ENCODE peak calls at places on chromosome 22, in four cellular contexts. One of them, this sample, is unnamed.

GRCh38 chr22:45934659-45935341 is 42.2 kb downstream of the WNT7B start:
- DNase-seq in K562: no peak
- DNase-seq in HCT116: peak
- DNase-seq in SK-N-SH: peak
- DNase-seq in this sample: peak

GRCh38 chr22:21032037-21032842 is at the start of gene SLC7A4:
- DNase-seq in HCT116: no peak
- DNase-seq in SK-N-SH: peak
- DNase-seq in K562: peak
- DNase-seq in this sample: no peak

GRCh38 chr22:39510529-39511149 is 8.5 kb downstream of the MIEF1 start:
- DNase-seq in K562: no peak
- DNase-seq in SK-N-SH: no peak
- DNase-seq in HCT116: no peak
- DNase-seq in this sample: no peak

GRCh38 chr22:28172948-28173360 is 253.9 kb upstream of the PITPNB start:
- DNase-seq in SK-N-SH: peak
- DNase-seq in HCT116: no peak
- DNase-seq in K562: no peak
- DNase-seq in this sample: no peak

GRCh38 chr22:39423976-39424375 is 24.4 kb downstream of the TAB1 start:
- DNase-seq in SK-N-SH: no peak
- DNase-seq in HCT116: no peak
- DNase-seq in K562: no peak
- DNase-seq in this sample: no peak

GRCh38 chr22:46052801-46053562 is 76.0 kb upstream of the WNT7B start:
- DNase-seq in SK-N-SH: peak
- DNase-seq in HCT116: no peak
- DNase-seq in K562: no peak
- DNase-seq in this sample: peak

GRCh38 chr22:35552186-35552842 is 11.7 kb downstream of the RASD2 start:
- DNase-seq in SK-N-SH: peak
- DNase-seq in HCT116: peak
- DNase-seq in K562: peak
- DNase-seq in this sample: peak

GRCh38 chr22:24554316-24555159 is at the start of gene GUCD1:
- DNase-seq in SK-N-SH: no peak
- DNase-seq in HCT116: no peak
- DNase-seq in K562: no peak
- DNase-seq in this sample: peak

GRCh38 chr22:46931414-46931813 is 169.0 kb downstream of the TBC1D22A start:
- DNase-seq in SK-N-SH: no peak
- DNase-seq in K562: no peak
- DNase-seq in HCT116: peak
- DNase-seq in this sample: no peak

GRCh38 chr22:47160781-47161520 is 398.5 kb downstream of the TBC1D22A start:
- DNase-seq in SK-N-SH: no peak
- DNase-seq in HCT116: no peak
- DNase-seq in K562: no peak
- DNase-seq in this sample: no peak

GRCh38 chr22:24510694-24511625 is 15.8 kb downstream of the UPB1 start:
- DNase-seq in HCT116: no peak
- DNase-seq in SK-N-SH: no peak
- DNase-seq in K562: peak
- DNase-seq in this sample: no peak

GRCh38 chr22:39456262-39457046 is at the start of gene MGAT3:
- DNase-seq in K562: no peak
- DNase-seq in HCT116: no peak
- DNase-seq in SK-N-SH: peak
- DNase-seq in this sample: no peak

GRCh38 chr22:47053013-47053864 is 290.8 kb downstream of the TBC1D22A start:
- DNase-seq in HCT116: no peak
- DNase-seq in SK-N-SH: no peak
- DNase-seq in K562: no peak
- DNase-seq in this sample: no peak

GRCh38 chr22:32407332-32407731 is 4.7 kb downstream of the RTCB start:
- DNase-seq in SK-N-SH: no peak
- DNase-seq in K562: no peak
- DNase-seq in HCT116: no peak
- DNase-seq in this sample: no peak

GRCh38 chr22:46062971-46063631 is 86.1 kb upstream of the WNT7B start:
- DNase-seq in SK-N-SH: peak
- DNase-seq in K562: no peak
- DNase-seq in HCT116: no peak
- DNase-seq in this sample: no peak

GRCh38 chr22:30816413-30816812 is 121.7 kb downstream of the OSBP2 start:
- DNase-seq in K562: no peak
- DNase-seq in SK-N-SH: no peak
- DNase-seq in HCT116: no peak
- DNase-seq in this sample: peak

GRCh38 chr22:27380826-27381225 is 420.7 kb downstream of the MN1 start:
- DNase-seq in HCT116: no peak
- DNase-seq in SK-N-SH: peak
- DNase-seq in K562: no peak
- DNase-seq in this sample: no peak

GRCh38 chr22:31098633-31099110 is 8.7 kb downstream of the SELENOM start:
- DNase-seq in SK-N-SH: peak
- DNase-seq in HCT116: no peak
- DNase-seq in K562: peak
- DNase-seq in this sample: no peak

GRCh38 chr22:29030016-29030617 is 31.5 kb downstream of the C22orf31 start:
- DNase-seq in K562: no peak
- DNase-seq in SK-N-SH: no peak
- DNase-seq in HCT116: peak
- DNase-seq in this sample: no peak

GRCh38 chr22:24803064-24803542 is 2.9 kb upstream of the SGSM1 start:
- DNase-seq in SK-N-SH: peak
- DNase-seq in K562: peak
- DNase-seq in HCT116: peak
- DNase-seq in this sample: peak

GRCh38 chr22:39614442-39614841 is 43.9 kb downstream of the CACNA1I start:
- DNase-seq in SK-N-SH: no peak
- DNase-seq in K562: no peak
- DNase-seq in HCT116: no peak
- DNase-seq in this sample: no peak

GRCh38 chr22:24834845-24835570 is 29.0 kb downstream of the SGSM1 start:
- DNase-seq in K562: no peak
- DNase-seq in SK-N-SH: peak
- DNase-seq in HCT116: peak
- DNase-seq in this sample: peak

GRCh38 chr22:46150615-46151423 is 493 bp downstream of the PPARA start:
- DNase-seq in K562: peak
- DNase-seq in HCT116: no peak
- DNase-seq in SK-N-SH: peak
- DNase-seq in this sample: peak

GRCh38 chr22:36010913-36011312 is 17.7 kb downstream of the RBFOX2 start:
- DNase-seq in SK-N-SH: peak
- DNase-seq in K562: no peak
- DNase-seq in HCT116: no peak
- DNase-seq in this sample: no peak

GRCh38 chr22:43131773-43132501 is 11.3 kb downstream of the MCAT start:
- DNase-seq in SK-N-SH: no peak
- DNase-seq in HCT116: no peak
- DNase-seq in K562: no peak
- DNase-seq in this sample: no peak

GRCh38 chr22:39519681-39520053 is 695 bp upstream of the ATF4 start:
- DNase-seq in K562: no peak
- DNase-seq in SK-N-SH: peak
- DNase-seq in HCT116: no peak
- DNase-seq in this sample: peak

GRCh38 chr22:49077586-49077985 is 750.1 kb downstream of the BRD1 start:
- DNase-seq in HCT116: no peak
- DNase-seq in SK-N-SH: no peak
- DNase-seq in K562: no peak
- DNase-seq in this sample: no peak

GRCh38 chr22:46290843-46291785 is 5.6 kb upstream of the GTSE1 start:
- DNase-seq in SK-N-SH: no peak
- DNase-seq in HCT116: no peak
- DNase-seq in K562: no peak
- DNase-seq in this sample: no peak

GRCh38 chr22:17767236-17768065 is 6.8 kb downstream of the BID start:
- DNase-seq in SK-N-SH: no peak
- DNase-seq in K562: no peak
- DNase-seq in HCT116: no peak
- DNase-seq in this sample: no peak

GRCh38 chr22:48938741-48939140 is 888.9 kb downstream of the BRD1 start:
- DNase-seq in K562: no peak
- DNase-seq in HCT116: no peak
- DNase-seq in SK-N-SH: no peak
- DNase-seq in this sample: no peak

GRCh38 chr22:18109410-18110193 is 1.0 kb upstream of the TUBA8 start:
- DNase-seq in K562: no peak
- DNase-seq in HCT116: no peak
- DNase-seq in SK-N-SH: no peak
- DNase-seq in this sample: no peak

GRCh38 chr22:17431179-17431578 is 61.9 kb downstream of the CECR2 start:
- DNase-seq in SK-N-SH: no peak
- DNase-seq in HCT116: no peak
- DNase-seq in K562: no peak
- DNase-seq in this sample: no peak

GRCh38 chr22:29744902-29745301 is 21.9 kb downstream of the ZMAT5 start:
- DNase-seq in K562: no peak
- DNase-seq in SK-N-SH: no peak
- DNase-seq in HCT116: no peak
- DNase-seq in this sample: no peak

GRCh38 chr22:45784357-45785277 is 113.0 kb downstream of the ATXN10 start:
- DNase-seq in SK-N-SH: peak
- DNase-seq in HCT116: no peak
- DNase-seq in K562: no peak
- DNase-seq in this sample: no peak

GRCh38 chr22:39940757-39941305 is 19.4 kb upstream of the TMA7B start:
- DNase-seq in K562: no peak
- DNase-seq in SK-N-SH: no peak
- DNase-seq in HCT116: no peak
- DNase-seq in this sample: no peak

GRCh38 chr22:48953103-48953720 is 874.5 kb downstream of the BRD1 start:
- DNase-seq in SK-N-SH: no peak
- DNase-seq in K562: no peak
- DNase-seq in HCT116: no peak
- DNase-seq in this sample: no peak

GRCh38 chr22:38214248-38215056 is 12.7 kb downstream of the MAFF start:
- DNase-seq in HCT116: no peak
- DNase-seq in K562: peak
- DNase-seq in SK-N-SH: peak
- DNase-seq in this sample: peak
- TF ChIP-seq JUND in HCT116: no peak
- TF ChIP-seq JUND in K562: no peak
- TF ChIP-seq JUND in SK-N-SH: no peak
- TF ChIP-seq JUND in this sample: no peak

DNA sequence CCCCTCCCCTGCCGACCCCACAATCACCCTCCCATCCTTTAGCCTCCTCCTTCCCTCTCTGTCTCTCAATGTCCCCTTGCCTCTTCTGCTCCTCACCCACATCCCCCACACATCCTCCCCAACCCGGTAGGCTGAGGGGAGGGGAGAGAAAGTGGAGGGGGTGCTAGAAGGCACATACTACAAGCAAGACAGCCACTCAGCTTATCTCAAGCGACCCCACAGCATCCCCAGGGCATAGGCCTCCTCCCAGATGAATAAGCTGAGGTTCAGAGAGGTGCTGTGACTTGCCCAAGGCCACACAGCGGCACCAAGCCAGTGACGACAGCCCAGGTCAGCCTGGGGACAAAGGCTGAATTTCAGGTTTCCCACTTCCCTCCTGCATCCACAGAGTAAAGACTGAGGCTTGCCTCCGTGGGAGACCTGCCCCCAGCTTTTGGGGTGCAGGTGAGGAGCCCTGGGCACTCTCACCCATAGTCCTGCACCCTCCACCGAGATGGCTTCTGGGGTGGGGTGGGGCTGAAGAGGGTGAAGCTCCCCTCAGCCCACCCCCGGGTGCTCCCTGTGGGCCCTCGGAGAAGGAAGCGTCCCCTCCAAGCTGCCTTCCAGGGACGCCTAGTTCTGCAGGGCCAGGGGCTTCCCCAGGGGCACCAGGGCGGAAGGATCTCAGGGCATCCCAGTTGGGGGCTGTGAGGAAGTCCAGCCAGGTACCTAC is 511 bp downstream of the RAC2 start:
- DNase-seq in HCT116: no peak
- DNase-seq in SK-N-SH: peak
- DNase-seq in K562: no peak
- DNase-seq in this sample: no peak
- TF ChIP-seq JUND in HCT116: no peak
- TF ChIP-seq JUND in SK-N-SH: no peak
- TF ChIP-seq JUND in K562: no peak
- TF ChIP-seq JUND in this sample: no peak

GRCh38 chr22:23409976-23410375 is 170.1 kb downstream of the IGLL1 start:
- DNase-seq in SK-N-SH: no peak
- DNase-seq in K562: no peak
- DNase-seq in HCT116: no peak
- DNase-seq in this sample: no peak
- TF ChIP-seq JUND in SK-N-SH: no peak
- TF ChIP-seq JUND in K562: no peak
- TF ChIP-seq JUND in HCT116: no peak
- TF ChIP-seq JUND in this sample: no peak

GRCh38 chr22:50250555-50251471 is at the start of gene HDAC10:
- DNase-seq in SK-N-SH: peak
- DNase-seq in K562: peak
- DNase-seq in HCT116: no peak
- DNase-seq in this sample: peak
- TF ChIP-seq JUND in SK-N-SH: peak
- TF ChIP-seq JUND in K562: no peak
- TF ChIP-seq JUND in HCT116: no peak
- TF ChIP-seq JUND in this sample: no peak

GRCh38 chr22:44373234-44373633 is 60.5 kb upstream of the SHISAL1 start:
- DNase-seq in HCT116: no peak
- DNase-seq in SK-N-SH: no peak
- DNase-seq in K562: no peak
- DNase-seq in this sample: no peak
- TF ChIP-seq JUND in HCT116: no peak
- TF ChIP-seq JUND in SK-N-SH: no peak
- TF ChIP-seq JUND in K562: no peak
- TF ChIP-seq JUND in this sample: no peak

DNA sequence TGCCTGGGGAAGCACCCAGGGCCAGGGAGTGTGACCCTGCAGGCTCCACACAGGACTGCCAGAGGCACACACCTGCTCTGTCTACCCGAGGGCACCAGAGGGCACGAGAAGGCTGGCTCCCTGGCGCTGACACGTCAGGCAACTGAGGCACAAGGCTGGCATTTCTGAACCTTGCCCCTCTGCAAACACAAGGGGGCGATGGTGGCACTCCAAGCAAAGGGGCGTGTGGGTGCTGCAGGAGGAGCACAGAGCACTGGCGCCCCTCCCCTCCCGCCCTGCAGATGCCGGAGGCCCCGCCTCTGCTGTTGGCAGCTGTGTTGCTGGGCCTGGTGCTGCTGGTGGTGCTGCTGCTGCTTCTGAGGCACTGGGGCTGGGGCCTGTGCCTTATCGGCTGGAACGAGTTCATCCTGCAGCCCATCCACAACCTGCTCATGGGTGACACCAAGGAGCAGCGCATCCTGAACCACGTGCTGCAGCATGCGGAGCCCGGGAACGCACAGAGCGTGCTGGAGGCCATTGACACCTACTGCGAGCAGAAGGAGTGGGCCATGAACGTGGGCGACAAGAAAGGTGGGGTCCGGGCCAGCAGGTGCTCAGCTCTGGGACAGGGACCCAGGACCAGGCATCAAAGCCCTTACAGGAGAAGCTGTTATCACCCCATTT is 20.8 kb upstream of the TXNRD2 start:
- DNase-seq in K562: peak
- DNase-seq in SK-N-SH: peak
- DNase-seq in HCT116: peak
- DNase-seq in this sample: peak
- TF ChIP-seq JUND in K562: no peak
- TF ChIP-seq JUND in SK-N-SH: no peak
- TF ChIP-seq JUND in HCT116: no peak
- TF ChIP-seq JUND in this sample: no peak